ENCODE peak calls at places on chromosomes 5 and 9, in six cellular contexts. O is spleen, W is NB4, C is MCF 10A, P is DND-41, S is GM10248. B is an unnamed sample.
A peak's percentile ranks its signal among the peaks of the same experiment; 100 is the strongest.

GRCh38 chr9:84839538-84839937 is 170.0 kb downstream of the NTRK2 start:
- DNase-seq in O (no peak), W (no peak), C (no peak), P (no peak), S (no peak), B (no peak)

GRCh38 chr5:25544652-25545249 is 900.0 kb upstream of the CDH10 start:
- DNase-seq in O (no peak), W (peak; percentile 68), C (peak; percentile 52), P (peak; percentile 45), S (no peak), B (peak; percentile 7)

GRCh38 chr9:74848150-74848525 is 39.6 kb downstream of the TRPM6 start:
- DNase-seq in O (no peak), W (no peak), C (no peak), P (no peak), S (no peak), B (no peak)

GRCh38 chr5:38135486-38136031 is 122.8 kb upstream of the EGFLAM start:
- DNase-seq in O (no peak), W (no peak), C (no peak), P (no peak), S (no peak), B (no peak)

GRCh38 chr5:114822885-114823284 is 346.8 kb downstream of the TRIM36 start:
- DNase-seq in O (no peak), W (no peak), C (no peak), P (no peak), S (no peak), B (no peak)

GRCh38 chr5:135578685-135579341 is at the start of gene CXCL14:
- DNase-seq in O (peak; percentile 69), W (peak; percentile 86), C (peak; percentile 95), P (no peak), S (no peak), B (peak; percentile 53)

GRCh38 chr5:55601209-55601618 is 66.5 kb upstream of the PLPP1 start:
- DNase-seq in O (no peak), W (no peak), C (peak; percentile 63), P (no peak), S (no peak), B (no peak)

GRCh38 chr5:91079037-91079436 is 304.1 kb downstream of the ARRDC3 start:
- DNase-seq in O (no peak), W (no peak), C (peak; percentile 61), P (no peak), S (no peak), B (no peak)

GRCh38 chr9:77575785-77576184 is 72.3 kb downstream of the GNA14 start:
- DNase-seq in O (no peak), W (peak; percentile 44), C (peak; percentile 58), P (peak; percentile 50), S (no peak), B (peak; percentile 22)

GRCh38 chr9:4290427-4290837 is 9.4 kb downstream of the GLIS3 start:
- DNase-seq in O (no peak), W (no peak), C (no peak), P (no peak), S (no peak), B (no peak)

GRCh38 chr9:36980148-36980974 is 53.7 kb downstream of the PAX5 start:
- DNase-seq in O (no peak), W (peak; percentile 38), C (peak; percentile 29), P (peak; percentile 37), S (peak; percentile 53), B (peak; percentile 32)

GRCh38 chr5:60843693-60844428 is at the start of gene ELOVL7:
- DNase-seq in O (peak; percentile 80), W (no peak), C (peak; percentile 76), P (no peak), S (peak; percentile 83), B (peak; percentile 67)

GRCh38 chr5:2752059-2752874 is 790 bp upstream of the IRX2 start:
- DNase-seq in O (no peak), W (no peak), C (peak; percentile 81), P (no peak), S (no peak), B (no peak)

GRCh38 chr5:33608476-33609026 is 167.8 kb downstream of the TARS1 start:
- DNase-seq in O (no peak), W (no peak), C (no peak), P (no peak), S (no peak), B (no peak)

GRCh38 chr9:99433555-99433954 is 211.5 kb downstream of the SEC61B start:
- DNase-seq in O (no peak), W (peak; percentile 84), C (peak; percentile 87), P (peak; percentile 5), S (peak; percentile 78), B (peak; percentile 86)

GRCh38 chr9:78549711-78550110 is 252.8 kb downstream of the PSAT1 start:
- DNase-seq in O (no peak), W (no peak), C (no peak), P (no peak), S (no peak), B (no peak)

GRCh38 chr5:45179686-45180085 is 370.9 kb downstream of the MRPS30 start:
- DNase-seq in O (no peak), W (no peak), C (no peak), P (no peak), S (no peak), B (no peak)

GRCh38 chr9:696332-697090 is 145.0 kb upstream of the DMRT1 start:
- DNase-seq in O (no peak), W (no peak), C (peak; percentile 63), P (no peak), S (no peak), B (no peak)

GRCh38 chr5:179755022-179755421 is 22.4 kb downstream of the MAML1 start:
- DNase-seq in O (no peak), W (no peak), C (no peak), P (no peak), S (no peak), B (no peak)

GRCh38 chr9:14782652-14783051 is 60.1 kb upstream of the CER1 start:
- DNase-seq in O (no peak), W (peak; percentile 34), C (peak; percentile 53), P (no peak), S (no peak), B (no peak)

DNA sequence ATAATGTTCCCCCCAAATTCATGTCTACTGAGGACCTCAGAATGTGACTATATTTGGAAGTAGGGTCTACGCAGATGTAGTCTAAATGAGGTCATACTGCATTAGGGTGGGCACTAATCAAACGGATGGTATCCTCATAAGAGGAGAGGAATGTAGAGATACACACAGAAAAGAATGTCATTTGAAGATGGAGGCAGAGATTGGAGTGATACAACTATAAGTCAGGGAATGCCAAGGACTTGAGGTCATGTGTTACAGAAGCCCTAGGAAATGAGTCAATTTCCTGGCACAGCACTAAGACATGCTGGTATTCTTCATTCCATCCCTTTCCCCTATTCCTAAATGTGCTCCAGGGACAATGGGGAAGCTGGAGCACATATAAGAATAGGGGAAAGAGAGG is 758 bp upstream of the PDCD1LG2 start:
- DNase-seq in O (no peak), W (no peak), C (peak; percentile 85), P (no peak), S (no peak), B (no peak)
- TF ChIP-seq CTCF in O (no peak), W (no peak), C (no peak), P (no peak), S (no peak), B (no peak)

GRCh38 chr5:159833088-159833487 is 83.2 kb upstream of the ADRA1B start:
- DNase-seq in O (no peak), W (no peak), C (no peak), P (no peak), S (no peak), B (no peak)
- TF ChIP-seq CTCF in O (no peak), W (no peak), C (no peak), P (no peak), S (no peak), B (no peak)

DNA sequence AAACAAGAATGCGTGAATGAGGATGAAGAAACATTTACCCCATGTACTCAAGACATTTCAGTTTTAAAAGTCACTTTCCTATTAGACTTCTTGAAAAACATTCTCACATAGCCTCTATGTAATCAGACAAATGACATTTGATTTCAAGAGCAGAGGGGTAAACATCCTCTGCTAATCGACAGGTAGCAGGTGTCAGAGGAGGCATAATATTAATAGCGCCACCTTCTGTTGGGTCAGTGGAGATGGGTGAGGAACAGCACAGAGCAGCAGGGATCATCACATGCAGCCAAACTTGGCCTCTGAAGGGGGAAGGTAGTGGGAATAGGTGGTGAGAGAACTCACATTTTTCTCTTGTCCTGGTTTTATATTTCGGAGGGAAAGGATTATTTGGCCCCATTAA is 3.3 kb upstream of the LSM11 start:
- DNase-seq in O (no peak), W (peak; percentile 30), C (peak; percentile 66), P (no peak), S (peak; percentile 54), B (peak; percentile 26)
- TF ChIP-seq CTCF in O (no peak), W (peak; percentile 39), C (peak; percentile 57), P (peak; percentile 61), S (peak; percentile 57), B (peak; percentile 73)

GRCh38 chr9:138020795-138021182 is 143.2 kb downstream of the CACNA1B start:
- DNase-seq in O (no peak), W (no peak), C (no peak), P (no peak), S (peak; percentile 9), B (no peak)

GRCh38 chr9:138022756-138023393 is 145.3 kb downstream of the CACNA1B start:
- DNase-seq in O (peak; percentile 54), W (no peak), C (no peak), P (no peak), S (no peak), B (no peak)

GRCh38 chr9:138023394-138024124 is 146.0 kb downstream of the CACNA1B start:
- DNase-seq in O (no peak), W (no peak), C (no peak), P (no peak), S (no peak), B (no peak)

GRCh38 chr9:138021251-138022056 is 143.9 kb downstream of the CACNA1B start:
- DNase-seq in O (no peak), W (no peak), C (no peak), P (no peak), S (no peak), B (no peak)

DNA sequence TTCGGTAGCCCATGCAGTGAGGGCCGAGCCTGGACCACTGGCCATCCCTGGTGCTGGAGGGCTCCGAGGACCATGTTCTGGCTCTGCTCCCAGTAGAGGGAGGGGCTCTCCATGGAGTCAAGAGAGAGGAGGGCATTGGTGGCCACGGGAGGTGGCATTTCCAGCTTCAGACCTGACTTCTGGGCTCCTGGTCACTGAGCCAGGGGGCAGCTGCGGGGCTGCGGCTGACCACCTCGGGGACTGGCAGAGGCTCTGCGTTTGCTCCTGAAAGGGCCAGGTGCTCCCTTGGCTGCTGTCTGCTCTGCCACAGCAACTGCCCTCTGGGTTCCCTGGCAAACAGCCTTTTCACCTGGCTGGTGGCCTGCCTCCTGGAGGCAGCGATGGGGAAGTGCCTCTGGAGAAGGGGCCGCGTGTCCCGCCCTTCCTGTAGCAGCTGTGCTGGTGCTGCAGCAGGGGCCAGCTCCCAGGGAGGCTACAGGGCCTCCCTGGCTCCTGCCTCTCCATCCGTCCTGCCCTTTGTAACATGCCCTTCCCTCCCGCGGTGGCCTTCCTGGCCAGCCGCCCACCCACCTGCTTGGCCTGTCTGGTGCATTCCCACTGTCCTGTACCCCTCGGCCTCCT is 144.6 kb downstream of the CACNA1B start:
- DNase-seq in O (peak; percentile 70), W (peak; percentile 40), C (no peak), P (no peak), S (peak; percentile 29), B (peak; percentile 29)
- TF ChIP-seq CTCF in O (no peak), W (peak; percentile 46), C (no peak), P (peak; percentile 40), S (peak; percentile 33), B (peak; percentile 46)

GRCh38 chr5:143118222-143118621 is 285.3 kb downstream of the NR3C1 start:
- DNase-seq in O (peak; percentile 78), W (peak; percentile 81), C (no peak), P (no peak), S (no peak), B (peak; percentile 37)
- TF ChIP-seq CTCF in O (no peak), W (no peak), C (no peak), P (no peak), S (no peak), B (no peak)

B was measured in activated CD8-positive, alpha-beta T cell treated with anti-CD3 and anti-CD28 coated beads for 36 hours.